ENCODE peak calls at places on chromosomes 11 and 22, in seven cellular contexts. One of them, this sample, is unnamed. For H3K9me3, the result is how much of the 10 kb centered on the place peaks cover.

GRCh38 chr22:49705216-49705600 is 122.5 kb downstream of the BRD1 start:
- DNase-seq in cardiac muscle cell: no peak
- DNase-seq in A549: no peak
- DNase-seq in esophagus squamous epithelium: no peak
- DNase-seq in right atrium auricular region: no peak
- DNase-seq in adrenal gland: no peak
- DNase-seq in IMR-90: no peak
- DNase-seq in this sample: no peak

GRCh38 chr11:94740975-94741707 is 27.0 kb upstream of the AMOTL1 start:
- DNase-seq in IMR-90: peak
- DNase-seq in right atrium auricular region: no peak
- DNase-seq in esophagus squamous epithelium: no peak
- DNase-seq in A549: peak
- DNase-seq in cardiac muscle cell: peak
- DNase-seq in adrenal gland: peak
- DNase-seq in this sample: no peak

GRCh38 chr22:50277761-50278160 is 7.6 kb upstream of the MAPK11 start:
- DNase-seq in adrenal gland: no peak
- DNase-seq in IMR-90: no peak
- DNase-seq in right atrium auricular region: no peak
- DNase-seq in A549: no peak
- DNase-seq in esophagus squamous epithelium: no peak
- DNase-seq in cardiac muscle cell: no peak
- DNase-seq in this sample: no peak

GRCh38 chr11:134468081-134468668 is 56.1 kb upstream of the B3GAT1 start:
- DNase-seq in esophagus squamous epithelium: no peak
- DNase-seq in A549: no peak
- DNase-seq in IMR-90: no peak
- DNase-seq in right atrium auricular region: no peak
- DNase-seq in cardiac muscle cell: no peak
- DNase-seq in adrenal gland: no peak
- DNase-seq in this sample: no peak

GRCh38 chr11:9922806-9923205 is 258.9 kb downstream of the SWAP70 start:
- DNase-seq in adrenal gland: no peak
- DNase-seq in cardiac muscle cell: peak
- DNase-seq in A549: no peak
- DNase-seq in esophagus squamous epithelium: no peak
- DNase-seq in IMR-90: no peak
- DNase-seq in right atrium auricular region: no peak
- DNase-seq in this sample: no peak

GRCh38 chr22:27777128-27777527 is 24.4 kb downstream of the MN1 start:
- DNase-seq in right atrium auricular region: no peak
- DNase-seq in A549: no peak
- DNase-seq in adrenal gland: no peak
- DNase-seq in esophagus squamous epithelium: no peak
- DNase-seq in IMR-90: no peak
- DNase-seq in cardiac muscle cell: no peak
- DNase-seq in this sample: no peak

GRCh38 chr11:122109932-122110331 is 6.1 kb downstream of the BLID start:
- DNase-seq in IMR-90: no peak
- DNase-seq in adrenal gland: no peak
- DNase-seq in esophagus squamous epithelium: no peak
- DNase-seq in right atrium auricular region: no peak
- DNase-seq in A549: no peak
- DNase-seq in cardiac muscle cell: no peak
- DNase-seq in this sample: no peak

GRCh38 chr22:24169439-24170058 is 11.7 kb upstream of the SUSD2 start:
- DNase-seq in cardiac muscle cell: no peak
- DNase-seq in right atrium auricular region: no peak
- DNase-seq in adrenal gland: no peak
- DNase-seq in IMR-90: no peak
- DNase-seq in esophagus squamous epithelium: no peak
- DNase-seq in A549: no peak
- DNase-seq in this sample: no peak

GRCh38 chr11:66291706-66292542 is at the start of gene TMEM151A:
- DNase-seq in adrenal gland: peak
- DNase-seq in IMR-90: no peak
- DNase-seq in cardiac muscle cell: no peak
- DNase-seq in A549: no peak
- DNase-seq in esophagus squamous epithelium: no peak
- DNase-seq in right atrium auricular region: no peak
- DNase-seq in this sample: no peak

GRCh38 chr11:117313828-117314768 is 2.0 kb downstream of the BACE1 start:
- DNase-seq in IMR-90: no peak
- DNase-seq in cardiac muscle cell: no peak
- DNase-seq in adrenal gland: peak
- DNase-seq in A549: no peak
- DNase-seq in right atrium auricular region: no peak
- DNase-seq in esophagus squamous epithelium: no peak
- DNase-seq in this sample: no peak

GRCh38 chr11:70737816-70738630 is 339.7 kb downstream of the CTTN start:
- DNase-seq in right atrium auricular region: no peak
- DNase-seq in IMR-90: no peak
- DNase-seq in cardiac muscle cell: no peak
- DNase-seq in adrenal gland: no peak
- DNase-seq in A549: no peak
- DNase-seq in esophagus squamous epithelium: no peak
- DNase-seq in this sample: no peak

GRCh38 chr11:2470495-2470894 is 25.7 kb downstream of the KCNQ1 start:
- DNase-seq in cardiac muscle cell: no peak
- DNase-seq in adrenal gland: no peak
- DNase-seq in A549: no peak
- DNase-seq in IMR-90: no peak
- DNase-seq in esophagus squamous epithelium: no peak
- DNase-seq in right atrium auricular region: no peak
- DNase-seq in this sample: peak

GRCh38 chr11:60345489-60345888 is 18.4 kb downstream of the MS4A6E start:
- DNase-seq in A549: no peak
- DNase-seq in esophagus squamous epithelium: no peak
- DNase-seq in cardiac muscle cell: peak
- DNase-seq in IMR-90: no peak
- DNase-seq in adrenal gland: no peak
- DNase-seq in right atrium auricular region: no peak
- DNase-seq in this sample: no peak

GRCh38 chr11:119299416-119299815 is 17.5 kb downstream of the MCAM start:
- DNase-seq in adrenal gland: no peak
- DNase-seq in cardiac muscle cell: no peak
- DNase-seq in A549: no peak
- DNase-seq in IMR-90: no peak
- DNase-seq in right atrium auricular region: no peak
- DNase-seq in esophagus squamous epithelium: no peak
- DNase-seq in this sample: no peak

GRCh38 chr11:68503281-68503687 is 42.7 kb downstream of the PPP6R3 start:
- DNase-seq in right atrium auricular region: no peak
- DNase-seq in esophagus squamous epithelium: no peak
- DNase-seq in adrenal gland: no peak
- DNase-seq in cardiac muscle cell: no peak
- DNase-seq in A549: no peak
- DNase-seq in IMR-90: peak
- DNase-seq in this sample: no peak

GRCh38 chr11:12377824-12378593 is 638 bp downstream of the PARVA start:
- DNase-seq in esophagus squamous epithelium: no peak
- DNase-seq in right atrium auricular region: peak
- DNase-seq in A549: peak
- DNase-seq in IMR-90: peak
- DNase-seq in cardiac muscle cell: peak
- DNase-seq in adrenal gland: peak
- DNase-seq in this sample: peak

GRCh38 chr11:46465683-46466082 is 74.1 kb upstream of the CHRM4 start:
- DNase-seq in IMR-90: no peak
- DNase-seq in esophagus squamous epithelium: no peak
- DNase-seq in A549: no peak
- DNase-seq in adrenal gland: no peak
- DNase-seq in cardiac muscle cell: no peak
- DNase-seq in right atrium auricular region: no peak
- DNase-seq in this sample: no peak

GRCh38 chr11:95152878-95153856 is 63.5 kb downstream of the ENDOD1 start:
- DNase-seq in IMR-90: no peak
- DNase-seq in esophagus squamous epithelium: no peak
- DNase-seq in adrenal gland: no peak
- DNase-seq in right atrium auricular region: no peak
- DNase-seq in A549: no peak
- DNase-seq in cardiac muscle cell: no peak
- DNase-seq in this sample: no peak

GRCh38 chr11:93225642-93226041 is 27.9 kb upstream of the SLC36A4 start:
- DNase-seq in IMR-90: peak
- DNase-seq in adrenal gland: no peak
- DNase-seq in A549: peak
- DNase-seq in esophagus squamous epithelium: no peak
- DNase-seq in right atrium auricular region: no peak
- DNase-seq in cardiac muscle cell: no peak
- DNase-seq in this sample: no peak

GRCh38 chr22:45006873-45007246 is 2.9 kb downstream of the PHF21B start:
- DNase-seq in IMR-90: no peak
- DNase-seq in A549: no peak
- DNase-seq in right atrium auricular region: no peak
- DNase-seq in adrenal gland: peak
- DNase-seq in cardiac muscle cell: peak
- DNase-seq in esophagus squamous epithelium: no peak
- DNase-seq in this sample: no peak

DNA sequence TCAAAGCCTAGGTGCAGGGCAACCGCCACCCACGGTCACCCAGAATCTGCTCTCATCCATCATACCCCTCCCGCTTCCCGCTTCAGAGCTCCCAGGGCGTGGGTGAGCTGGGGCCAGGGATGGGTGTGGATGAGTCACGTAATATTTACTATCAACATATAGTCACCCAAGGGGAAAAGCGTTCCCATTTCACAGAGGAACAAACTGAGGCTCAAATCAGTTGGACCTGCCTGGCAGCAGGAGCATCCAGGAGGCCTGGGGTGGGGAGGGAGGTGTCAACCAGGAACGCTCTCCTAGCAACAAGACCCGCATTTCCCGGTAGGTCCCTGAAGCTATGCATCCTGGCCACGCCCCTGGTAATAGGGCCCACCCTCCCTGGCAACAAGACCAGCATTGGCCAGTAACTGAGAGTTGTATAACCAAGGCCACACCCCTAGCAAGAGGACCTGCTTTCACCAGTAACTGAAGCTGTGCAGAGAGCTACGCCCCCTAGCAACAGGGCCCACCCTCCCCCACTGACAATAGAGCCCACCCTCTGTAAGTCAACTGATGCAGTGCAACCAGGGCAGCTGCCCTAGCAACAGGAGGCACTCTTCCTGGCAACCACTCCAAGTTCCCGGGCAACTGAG is 32.7 kb upstream of the TXNRD2 start:
- DNase-seq in A549: peak
- DNase-seq in IMR-90: peak
- DNase-seq in esophagus squamous epithelium: no peak
- DNase-seq in right atrium auricular region: no peak
- DNase-seq in cardiac muscle cell: peak
- DNase-seq in adrenal gland: no peak
- DNase-seq in this sample: peak
- TF ChIP-seq CTCF in A549: no peak
- TF ChIP-seq CTCF in IMR-90: no peak
- TF ChIP-seq CTCF in esophagus squamous epithelium: no peak
- TF ChIP-seq CTCF in right atrium auricular region: no peak
- TF ChIP-seq CTCF in cardiac muscle cell: no peak
- TF ChIP-seq CTCF in adrenal gland: no peak
- TF ChIP-seq CTCF in this sample: no peak

GRCh38 chr22:47442821-47443220 is 680.4 kb downstream of the TBC1D22A start:
- DNase-seq in A549: no peak
- DNase-seq in cardiac muscle cell: no peak
- DNase-seq in esophagus squamous epithelium: no peak
- DNase-seq in adrenal gland: no peak
- DNase-seq in right atrium auricular region: no peak
- DNase-seq in IMR-90: no peak
- DNase-seq in this sample: no peak
- H3K9me3 ChIP-seq in A549: under half
- H3K9me3 ChIP-seq in cardiac muscle cell: under half
- H3K9me3 ChIP-seq in esophagus squamous epithelium: under half
- H3K9me3 ChIP-seq in adrenal gland: under half
- H3K9me3 ChIP-seq in right atrium auricular region: under half
- H3K9me3 ChIP-seq in IMR-90: half or more
- H3K9me3 ChIP-seq in this sample: under half

DNA sequence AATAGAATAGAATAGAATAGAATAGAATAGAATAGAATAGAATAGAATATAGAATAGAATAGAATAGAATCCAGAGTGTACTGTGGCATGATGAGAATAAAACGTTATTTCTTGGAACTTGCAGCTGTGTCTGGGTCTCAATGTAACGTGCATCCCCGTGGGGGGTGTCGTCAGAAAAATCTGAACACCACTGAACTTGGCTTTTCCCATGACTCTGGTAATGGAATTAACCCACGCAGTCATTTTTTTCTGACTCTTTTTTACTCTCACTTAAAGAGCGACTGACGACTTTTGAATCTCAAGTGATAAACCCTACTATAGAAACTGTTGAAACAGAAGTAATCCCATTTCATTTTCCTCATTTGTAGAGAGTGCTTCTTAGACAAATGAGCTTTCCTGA is 92.4 kb upstream of the BID start:
- DNase-seq in adrenal gland: no peak
- DNase-seq in cardiac muscle cell: no peak
- DNase-seq in IMR-90: no peak
- DNase-seq in esophagus squamous epithelium: no peak
- DNase-seq in right atrium auricular region: no peak
- DNase-seq in A549: no peak
- DNase-seq in this sample: no peak
- TF ChIP-seq CTCF in adrenal gland: no peak
- TF ChIP-seq CTCF in cardiac muscle cell: no peak
- TF ChIP-seq CTCF in IMR-90: no peak
- TF ChIP-seq CTCF in esophagus squamous epithelium: no peak
- TF ChIP-seq CTCF in right atrium auricular region: no peak
- TF ChIP-seq CTCF in A549: no peak
- TF ChIP-seq CTCF in this sample: no peak

DNA sequence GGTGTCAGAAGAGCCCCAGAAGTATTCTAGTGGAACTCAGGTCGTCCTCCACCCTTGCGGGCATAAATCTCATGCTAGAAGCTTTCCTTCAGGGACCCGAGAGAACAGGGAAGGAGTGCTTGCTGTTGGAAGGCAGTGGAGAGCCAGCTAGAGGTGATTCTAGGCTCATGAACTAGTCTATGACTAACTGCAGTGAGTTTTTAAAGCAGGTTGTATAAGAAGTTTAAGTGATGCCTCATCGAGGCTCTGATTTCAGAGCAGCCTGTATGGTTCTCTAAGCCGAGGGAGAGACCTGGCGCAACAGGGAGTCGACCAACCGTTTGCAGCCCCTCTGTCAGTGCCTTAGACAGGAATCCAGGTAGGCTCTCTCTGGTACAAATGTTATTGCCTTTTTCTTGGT is 85.8 kb downstream of the TBC1D22A start:
- DNase-seq in esophagus squamous epithelium: no peak
- DNase-seq in IMR-90: peak
- DNase-seq in right atrium auricular region: peak
- DNase-seq in A549: no peak
- DNase-seq in adrenal gland: no peak
- DNase-seq in cardiac muscle cell: no peak
- DNase-seq in this sample: peak
- H3K9me3 ChIP-seq in esophagus squamous epithelium: under half
- H3K9me3 ChIP-seq in IMR-90: under half
- H3K9me3 ChIP-seq in right atrium auricular region: under half
- H3K9me3 ChIP-seq in A549: under half
- H3K9me3 ChIP-seq in adrenal gland: under half
- H3K9me3 ChIP-seq in cardiac muscle cell: under half
- H3K9me3 ChIP-seq in this sample: under half